ENCODE peak calls at places on chromosomes 4 and X, in four cellular contexts. L, O, N and Y are unnamed samples.

GRCh38 chr4:89834486-89835209 is 2.3 kb downstream of the SNCA start:
- DNase-seq in L (no peak), O (no peak), N (no peak), Y (no peak)

GRCh38 chr4:182738283-182739047 is 178.7 kb downstream of the DCTD start:
- DNase-seq in N (no peak), L (no peak), O (no peak), Y (no peak)

GRCh38 chr4:78337621-78338020 is 213.9 kb upstream of the ANXA3 start:
- DNase-seq in O (no peak), L (no peak), N (no peak), Y (no peak)

GRCh38 chr4:823093-823760 is 2.7 kb downstream of the CPLX1 start:
- DNase-seq in N (no peak), O (no peak), L (no peak), Y (no peak)

GRCh38 chr4:150145950-150146340 is 67.7 kb downstream of the DCLK2 start:
- DNase-seq in O (no peak), N (no peak), L (no peak), Y (no peak)

GRCh38 chrX:150324035-150324728 is 38.9 kb upstream of the MAMLD1 start:
- DNase-seq in L (no peak), O (no peak), N (no peak), Y (no peak)

GRCh38 chr4:40454816-40455215 is 119.7 kb downstream of the CHRNA9 start:
- DNase-seq in O (no peak), N (no peak), L (no peak), Y (no peak)

GRCh38 chrX:101507372-101507771 is 22.1 kb downstream of the ARMCX4 start:
- DNase-seq in O (no peak), N (no peak), L (no peak), Y (no peak)

GRCh38 chr4:180840142-180840541 is 1403.1 kb upstream of the TENM3 start:
- DNase-seq in O (no peak), L (no peak), N (no peak), Y (no peak)

GRCh38 chr4:119286377-119287002 is 35.4 kb downstream of the FABP2 start:
- DNase-seq in N (no peak), O (no peak), L (no peak), Y (no peak)

GRCh38 chr4:4387531-4388311 is 819 bp downstream of the NSG1 start:
- DNase-seq in O (no peak), N (no peak), L (no peak), Y (no peak)

GRCh38 chr4:8739820-8740665 is 131.6 kb downstream of the HMX1 start:
- DNase-seq in N (no peak), O (no peak), L (no peak), Y (no peak)

GRCh38 chrX:118495958-118496762 is 545 bp downstream of the DOCK11 start:
- DNase-seq in O (peak; percentile 36), L (no peak), N (peak; percentile 84), Y (no peak)

GRCh38 chrX:153533041-153533565 is 15.7 kb downstream of the ATP2B3 start:
- DNase-seq in L (no peak), N (no peak), O (no peak), Y (no peak)

GRCh38 chr4:164761746-164762275 is 7.9 kb downstream of the SMIM31 start:
- DNase-seq in N (no peak), O (no peak), L (no peak), Y (no peak)

GRCh38 chrX:2934715-2935363 is 5.7 kb upstream of the ARSD start:
- DNase-seq in N (no peak), O (no peak), L (no peak), Y (no peak)